ENCODE peak calls at places on chromosomes 12 and 14, in nine cellular contexts. K is gastrocnemius medialis, B is suprapubic skin, N is stomach, Y is IMR-90, M is K562, C is uterus, F is GM12892, E is prostate gland. P is an unnamed sample.

GRCh38 chr12:82314406-82314892 is 43.7 kb downstream of the CCDC59 start:
- DNase-seq in K (no peak), B (peak), N (peak), Y (no peak), M (no peak), C (no peak), F (no peak), E (no peak), P (no peak)

GRCh38 chr12:128852885-128853284 is 393 bp upstream of the GLT1D1 start:
- DNase-seq in K (no peak), B (no peak), N (no peak), Y (no peak), M (no peak), C (no peak), F (no peak), E (no peak), P (no peak)

GRCh38 chr12:13982010-13982409 is 608 bp upstream of the GRIN2B start:
- DNase-seq in K (no peak), B (no peak), N (no peak), Y (no peak), M (peak), C (no peak), F (no peak), E (no peak), P (peak)

GRCh38 chr12:79367016-79367575 is 323.7 kb downstream of the PAWR start:
- DNase-seq in K (no peak), B (no peak), N (no peak), Y (no peak), M (no peak), C (no peak), F (no peak), E (peak), P (no peak)

GRCh38 chr12:28443337-28443736 is 253.1 kb downstream of the CCDC91 start:
- DNase-seq in K (no peak), B (no peak), N (no peak), Y (no peak), M (no peak), C (no peak), F (no peak), E (no peak), P (no peak)

GRCh38 chr12:106149096-106149784 is 10.5 kb upstream of the NUAK1 start:
- DNase-seq in K (no peak), B (no peak), N (no peak), Y (peak), M (no peak), C (peak), F (no peak), E (peak), P (no peak)

GRCh38 chr12:70852416-70853150 is 68.0 kb downstream of the PTPRR start:
- DNase-seq in K (no peak), B (no peak), N (no peak), Y (no peak), M (no peak), C (no peak), F (no peak), E (no peak), P (no peak)

GRCh38 chr12:22538336-22538735 is 6.0 kb downstream of the C2CD5 start:
- DNase-seq in K (no peak), B (no peak), N (no peak), Y (peak), M (no peak), C (no peak), F (no peak), E (no peak), P (no peak)

GRCh38 chr14:106417224-106418049 is 891.1 kb downstream of the TMEM121 start:
- DNase-seq in K (no peak), B (peak), N (peak), Y (no peak), M (peak), C (peak), F (peak), E (no peak), P (peak)

GRCh38 chr14:68947802-68948201 is 31.3 kb downstream of the ACTN1 start:
- DNase-seq in K (peak), B (no peak), N (peak), Y (peak), M (no peak), C (peak), F (no peak), E (peak), P (no peak)

GRCh38 chr14:32202941-32203882 is at the start of gene RNU6-8:
- DNase-seq in K (peak), B (peak), N (peak), Y (peak), M (peak), C (peak), F (peak), E (peak), P (peak)

GRCh38 chr14:75877292-75877691 is 104.5 kb downstream of the TGFB3 start:
- DNase-seq in K (no peak), B (no peak), N (no peak), Y (peak), M (no peak), C (no peak), F (no peak), E (no peak), P (no peak)

GRCh38 chr12:80892597-80893445 is 44.9 kb downstream of the LIN7A start:
- DNase-seq in K (no peak), B (no peak), N (no peak), Y (no peak), M (no peak), C (no peak), F (no peak), E (no peak), P (no peak)

GRCh38 chr12:14664434-14665023 is 31.9 kb downstream of the GUCY2C start:
- DNase-seq in K (no peak), B (no peak), N (peak), Y (peak), M (peak), C (no peak), F (no peak), E (peak), P (peak)

GRCh38 chr12:51714666-51715065 is 123.6 kb downstream of the SCN8A start:
- DNase-seq in K (no peak), B (no peak), N (no peak), Y (peak), M (no peak), C (no peak), F (no peak), E (no peak), P (no peak)

GRCh38 chr14:69049675-69050074 is 70.6 kb upstream of the ACTN1 start:
- DNase-seq in K (no peak), B (no peak), N (no peak), Y (peak), M (no peak), C (peak), F (no peak), E (no peak), P (no peak)

GRCh38 chr14:64812412-64812811 is 67.3 kb downstream of the SPTB start:
- DNase-seq in K (peak), B (no peak), N (peak), Y (no peak), M (peak), C (no peak), F (no peak), E (no peak), P (peak)

GRCh38 chr14:68377459-68377858 is 415.4 kb downstream of the ZFP36L1 start:
- DNase-seq in K (no peak), B (peak), N (no peak), Y (peak), M (peak), C (peak), F (no peak), E (no peak), P (peak)

GRCh38 chr14:75247286-75247922 is 31.2 kb upstream of the FOS start:
- DNase-seq in K (no peak), B (no peak), N (no peak), Y (no peak), M (no peak), C (no peak), F (no peak), E (no peak), P (no peak)

GRCh38 chr12:130872179-130873096 is 572 bp downstream of the RAN start:
- DNase-seq in K (no peak), B (no peak), N (peak), Y (no peak), M (peak), C (no peak), F (peak), E (peak), P (peak)

GRCh38 chr12:124507188-124508109 is 60.0 kb downstream of the NCOR2 start:
- DNase-seq in K (no peak), B (no peak), N (no peak), Y (peak), M (no peak), C (peak), F (no peak), E (no peak), P (no peak)

GRCh38 chr12:124505001-124505818 is 62.2 kb downstream of the NCOR2 start:
- DNase-seq in K (no peak), B (no peak), N (no peak), Y (no peak), M (no peak), C (no peak), F (no peak), E (no peak), P (no peak)

GRCh38 chr12:124506145-124506831 is 61.1 kb downstream of the NCOR2 start:
- DNase-seq in K (peak), B (peak), N (peak), Y (no peak), M (peak), C (peak), F (no peak), E (peak), P (peak)

GRCh38 chr12:124508323-124509096 is 58.9 kb downstream of the NCOR2 start:
- DNase-seq in K (peak), B (no peak), N (no peak), Y (peak), M (no peak), C (peak), F (no peak), E (no peak), P (peak)

DNA sequence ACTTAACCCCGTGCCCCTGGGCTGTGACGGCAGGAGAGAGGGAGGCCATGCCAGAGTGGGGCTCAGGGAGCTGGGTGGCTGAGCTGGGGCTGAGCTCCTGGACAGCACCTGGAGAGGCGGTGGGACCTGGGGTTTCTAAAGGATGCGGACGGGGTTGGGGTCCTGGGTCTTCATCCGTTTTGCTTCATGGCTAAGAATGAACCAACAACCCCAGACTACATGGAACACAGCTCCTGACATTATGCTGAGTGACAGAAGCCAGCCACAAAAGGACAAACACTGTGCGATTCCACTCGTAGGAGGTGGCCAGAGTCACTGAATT is 60.6 kb downstream of the NCOR2 start:
- DNase-seq in K (no peak), B (no peak), N (no peak), Y (no peak), M (no peak), C (no peak), F (no peak), E (no peak), P (no peak)
- TF ChIP-seq POLR2A in K (no peak), B (no peak), N (no peak), Y (no peak), M (no peak), C (no peak), F (no peak), E (no peak), P (no peak)

GRCh38 chr12:4871514-4871913 is 38.2 kb upstream of the KCNA1 start:
- DNase-seq in K (no peak), B (no peak), N (no peak), Y (no peak), M (no peak), C (no peak), F (no peak), E (no peak), P (no peak)
- TF ChIP-seq POLR2A in K (no peak), B (no peak), N (no peak), Y (no peak), M (no peak), C (no peak), F (no peak), E (no peak), P (no peak)

DNA sequence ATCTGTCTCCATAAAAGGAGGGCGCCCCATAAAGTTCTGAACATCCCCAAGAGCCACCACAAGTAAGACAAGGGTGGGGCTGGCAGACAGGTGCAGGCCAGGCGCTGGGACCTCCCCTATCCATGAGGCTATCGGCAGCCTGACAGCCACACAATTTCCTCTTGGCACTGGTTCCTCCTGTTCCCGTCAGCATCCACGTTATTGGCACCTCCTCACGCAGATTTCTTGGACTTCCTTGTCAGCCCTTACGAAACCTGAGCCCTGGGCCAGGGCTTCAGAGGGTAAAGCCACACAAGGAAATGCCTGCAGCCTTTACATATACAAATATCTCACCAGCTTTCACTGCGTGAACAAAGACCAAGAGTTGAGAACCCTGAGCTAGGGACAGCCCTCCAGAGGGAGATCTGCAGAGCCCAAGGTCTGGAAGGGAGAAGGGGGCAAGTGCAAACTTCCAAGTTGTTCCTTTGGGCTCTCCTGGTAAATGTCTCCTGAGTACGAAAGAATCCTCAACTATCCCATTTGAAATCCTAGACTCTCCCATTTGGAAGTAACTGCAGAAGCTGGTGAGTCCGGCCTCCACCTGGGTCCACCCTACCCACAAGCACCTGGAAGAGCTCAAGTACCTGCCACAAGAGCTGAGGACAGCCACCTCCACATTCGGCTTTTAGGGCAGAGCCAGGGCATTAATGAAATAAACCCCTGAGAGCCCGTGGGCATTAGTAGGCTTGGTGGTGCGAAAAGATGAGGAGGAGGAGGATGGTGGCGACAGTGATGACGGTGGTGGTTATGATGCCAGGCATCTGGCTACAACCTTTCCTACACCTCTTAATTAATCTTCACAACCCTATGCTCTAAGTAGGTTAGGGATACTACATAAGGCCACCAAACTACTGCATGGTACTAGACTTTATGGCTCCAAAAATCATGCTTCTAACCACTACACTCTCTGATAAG is 5.5 kb upstream of the TC2N start:
- DNase-seq in K (peak), B (peak), N (peak), Y (peak), M (no peak), C (peak), F (no peak), E (peak), P (no peak)
- TF ChIP-seq POLR2A in K (no peak), B (no peak), N (no peak), Y (no peak), M (no peak), C (no peak), F (no peak), E (no peak), P (no peak)

GRCh38 chr12:112013601-112014402 is 576 bp downstream of the ERP29 start:
- DNase-seq in K (no peak), B (peak), N (peak), Y (peak), M (peak), C (peak), F (no peak), E (peak), P (peak)
- TF ChIP-seq POLR2A in K (no peak), B (no peak), N (no peak), Y (no peak), M (peak), C (no peak), F (peak), E (no peak), P (no peak)